ENCODE peak calls at places on chromosomes 16 and 17, in ten cellular contexts. X is aorta; T is astrocyte; R is naive thymus-derived CD4-positive, alpha-beta T cell; D is neural progenitor cell; W is heart left ventricle; S is testis; V is sigmoid colon; N is mammary epithelial cell; F is CD8-positive, alpha-beta memory T cell. P is an unnamed sample. For H3K27me3, the result is how much of the 10 kb centered on the place peaks cover.

GRCh38 chr16:81581107-81581506 is 136.5 kb downstream of the CMIP start:
- DNase-seq in X (no peak), T (peak), R (no peak), D (no peak), W (peak), S (no peak), V (no peak), N (peak), F (no peak), P (no peak)

GRCh38 chr17:45895304-45895968 is 1.1 kb downstream of the MAPT start:
- DNase-seq in X (no peak), T (no peak), R (peak), D (peak), W (no peak), S (no peak), V (no peak), N (peak), F (no peak), P (peak)

GRCh38 chr16:9800180-9800738 is 382.0 kb downstream of the GRIN2A start:
- DNase-seq in X (no peak), T (no peak), R (no peak), D (no peak), W (no peak), S (no peak), V (no peak), N (no peak), F (no peak), P (no peak)

GRCh38 chr17:46874906-46875305 is 23.5 kb downstream of the WNT9B start:
- DNase-seq in X (no peak), T (no peak), R (no peak), D (no peak), W (no peak), S (no peak), V (no peak), N (no peak), F (no peak), P (no peak)

GRCh38 chr16:51851111-51851510 is 695.8 kb downstream of the TOX3 start:
- DNase-seq in X (no peak), T (no peak), R (no peak), D (no peak), W (no peak), S (no peak), V (no peak), N (peak), F (no peak), P (no peak)

GRCh38 chr17:21296097-21297025 is 11.8 kb downstream of the MAP2K3 start:
- DNase-seq in X (no peak), T (no peak), R (no peak), D (no peak), W (peak), S (no peak), V (peak), N (no peak), F (no peak), P (no peak)

GRCh38 chr17:78865682-78866390 is 25.2 kb upstream of the USP36 start:
- DNase-seq in X (peak), T (peak), R (peak), D (peak), W (peak), S (peak), V (peak), N (peak), F (peak), P (peak)

GRCh38 chr17:80942360-80943345 is 49.0 kb upstream of the CHMP6 start:
- DNase-seq in X (peak), T (peak), R (no peak), D (no peak), W (peak), S (peak), V (peak), N (no peak), F (no peak), P (no peak)

GRCh38 chr17:81474958-81475357 is 37.6 kb downstream of the ACTG1 start:
- DNase-seq in X (no peak), T (no peak), R (no peak), D (no peak), W (no peak), S (no peak), V (no peak), N (no peak), F (no peak), P (no peak)

GRCh38 chr17:38742431-38743308 is 5.5 kb downstream of the PCGF2 start:
- DNase-seq in X (peak), T (peak), R (no peak), D (no peak), W (peak), S (peak), V (peak), N (peak), F (no peak), P (no peak)

GRCh38 chr17:3770471-3770870 is 30.5 kb downstream of the ITGAE start:
- DNase-seq in X (peak), T (no peak), R (no peak), D (peak), W (no peak), S (no peak), V (no peak), N (no peak), F (peak), P (no peak)

GRCh38 chr16:2008631-2009301 is 855 bp downstream of the ZNF598 start:
- DNase-seq in X (no peak), T (no peak), R (no peak), D (no peak), W (no peak), S (no peak), V (no peak), N (no peak), F (no peak), P (no peak)

GRCh38 chr17:34638526-34639260 is 59.3 kb downstream of the TMEM132E start:
- DNase-seq in X (no peak), T (no peak), R (no peak), D (no peak), W (no peak), S (no peak), V (no peak), N (no peak), F (peak), P (no peak)

GRCh38 chr17:50058296-50058945 is 2.5 kb downstream of the ITGA3 start:
- DNase-seq in X (no peak), T (no peak), R (no peak), D (no peak), W (peak), S (peak), V (no peak), N (no peak), F (no peak), P (no peak)
- H3K27me3 ChIP-seq in X (under half), T (under half), R (under half), D (under half), W (under half), S (under half), V (under half), N (under half), F (under half), P (under half)

GRCh38 chr17:41816637-41817320 is 4.0 kb downstream of the FKBP10 start:
- DNase-seq in X (no peak), T (no peak), R (no peak), D (no peak), W (no peak), S (no peak), V (no peak), N (no peak), F (no peak), P (no peak)
- H3K27me3 ChIP-seq in X (under half), T (under half), R (under half), D (under half), W (under half), S (under half), V (under half), N (under half), F (under half), P (under half)

DNA sequence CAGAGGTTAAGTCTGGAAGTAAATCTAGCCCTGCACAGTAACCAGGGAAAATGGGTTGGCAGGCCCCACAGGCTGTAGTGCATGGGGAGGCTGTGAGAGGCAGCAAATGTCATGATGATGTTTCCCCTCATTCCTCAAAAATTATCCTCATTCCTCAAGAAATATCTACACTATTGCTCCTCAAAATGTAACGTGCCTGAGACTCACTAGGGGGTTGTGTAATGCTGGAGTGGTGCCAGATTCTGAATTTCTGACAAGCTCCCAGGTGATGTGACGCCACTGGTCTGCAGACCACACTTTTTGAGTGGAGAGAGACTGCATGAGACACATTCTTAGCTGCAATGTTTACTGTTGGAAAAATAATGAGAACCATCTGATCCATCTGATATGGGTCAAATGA is 1.2 kb upstream of the MPP3 start:
- DNase-seq in X (no peak), T (peak), R (no peak), D (no peak), W (no peak), S (no peak), V (peak), N (peak), F (no peak), P (no peak)
- H3K27me3 ChIP-seq in X (under half), T (under half), R (under half), D (under half), W (under half), S (under half), V (under half), N (under half), F (under half), P (under half)

DNA sequence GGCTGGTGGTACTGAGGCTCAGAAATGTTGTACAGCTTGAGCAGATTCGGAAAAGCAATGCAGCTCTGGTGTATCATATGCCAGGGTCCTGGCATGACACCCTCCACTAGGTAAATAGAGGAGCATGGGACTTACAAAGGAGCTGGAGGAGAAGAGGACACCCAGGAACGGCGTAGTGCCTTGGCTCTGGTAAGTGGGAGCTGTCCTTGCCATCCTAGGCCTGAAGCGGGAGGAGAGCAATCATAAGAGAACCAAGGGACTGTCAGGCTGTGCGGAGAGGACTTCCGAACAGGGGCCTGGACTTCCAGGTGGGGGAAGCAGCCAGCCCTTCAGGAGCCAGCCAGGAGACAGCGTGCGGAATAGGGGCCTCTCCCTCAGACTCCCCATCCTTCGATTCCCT is 4.4 kb upstream of the HS3ST3B1 start:
- DNase-seq in X (no peak), T (no peak), R (no peak), D (no peak), W (no peak), S (no peak), V (no peak), N (no peak), F (no peak), P (no peak)
- H3K27me3 ChIP-seq in X (under half), T (under half), R (under half), D (half or more), W (half or more), S (under half), V (half or more), N (under half), F (under half), P (under half)

GRCh38 chr17:76444518-76445311 is 8.2 kb downstream of the UBE2O start:
- DNase-seq in X (no peak), T (peak), R (no peak), D (no peak), W (no peak), S (no peak), V (no peak), N (peak), F (no peak), P (no peak)
- H3K27me3 ChIP-seq in X (under half), T (under half), R (under half), D (under half), W (under half), S (under half), V (under half), N (under half), F (under half), P (under half)

DNA sequence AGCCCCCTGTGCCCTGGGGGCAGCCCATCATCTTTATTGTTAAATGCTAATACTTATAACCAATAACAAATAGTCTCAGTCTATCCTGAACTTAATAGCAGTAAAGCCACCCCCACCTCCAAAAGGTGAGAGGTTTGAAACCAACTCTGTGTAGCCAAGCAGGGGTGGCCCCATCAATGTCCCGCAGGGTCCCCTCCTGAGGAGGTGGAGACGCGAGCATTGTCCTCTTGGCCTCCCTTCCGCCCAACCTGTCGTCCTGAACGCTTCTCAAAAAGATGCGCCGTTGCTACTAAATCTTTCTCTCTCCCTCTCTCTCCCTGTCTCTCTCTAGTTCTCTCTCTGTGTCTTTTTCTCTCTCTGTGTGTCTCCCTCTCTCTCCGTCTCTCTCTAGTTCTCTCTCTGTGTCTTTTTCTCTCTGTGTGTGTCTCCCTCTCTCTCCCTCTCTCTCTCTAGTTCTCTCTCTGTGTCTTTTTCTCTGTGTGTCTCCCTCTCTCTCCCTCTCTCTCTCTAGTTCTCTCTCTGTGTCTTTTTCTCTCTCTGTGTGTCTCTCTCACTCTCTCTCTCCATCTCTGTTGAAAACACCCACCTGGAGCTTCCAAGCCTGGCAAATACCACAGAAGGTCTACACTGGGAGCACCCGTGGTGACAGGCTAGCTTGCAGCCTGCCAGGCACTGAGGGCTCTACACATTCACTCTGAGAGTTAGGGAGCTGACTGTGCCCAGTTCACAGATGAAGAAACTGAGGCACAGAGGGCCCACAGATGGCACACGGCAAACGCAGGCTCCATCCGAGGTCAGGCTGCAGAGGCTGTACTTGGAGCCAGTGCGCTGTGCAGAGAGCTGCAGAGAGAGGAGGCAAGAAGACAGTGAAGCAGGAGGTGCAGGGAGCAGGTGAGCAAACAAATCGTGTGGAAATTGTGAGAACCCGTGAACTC is 185.9 kb downstream of the C16orf95 start:
- DNase-seq in X (no peak), T (no peak), R (no peak), D (no peak), W (no peak), S (no peak), V (peak), N (no peak), F (no peak), P (no peak)
- H3K27me3 ChIP-seq in X (under half), T (under half), R (under half), D (under half), W (under half), S (under half), V (under half), N (under half), F (under half), P (under half)

DNA sequence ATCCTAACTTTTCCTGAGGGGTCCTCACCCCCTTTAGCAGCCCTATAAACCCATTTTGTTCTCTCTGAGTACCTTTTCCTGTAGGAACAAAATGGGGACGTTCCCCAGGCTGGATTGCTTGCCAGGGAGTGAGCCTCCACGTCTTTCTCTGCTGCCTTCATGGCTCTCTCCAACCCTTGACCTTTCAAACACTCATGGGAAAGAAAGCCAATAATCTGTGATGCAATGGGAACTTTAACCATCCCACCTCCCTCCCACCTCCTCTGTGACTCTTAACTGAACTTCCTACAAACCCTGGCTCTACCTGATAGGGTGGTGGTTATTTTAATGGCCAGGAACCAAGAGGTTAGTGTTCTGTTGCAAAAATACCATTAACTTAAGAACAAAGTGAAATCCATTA is 2.8 kb downstream of the PIPOX start:
- DNase-seq in X (no peak), T (no peak), R (no peak), D (no peak), W (no peak), S (no peak), V (no peak), N (no peak), F (no peak), P (no peak)
- H3K27me3 ChIP-seq in X (under half), T (under half), R (under half), D (under half), W (under half), S (under half), V (under half), N (under half), F (under half), P (under half)

GRCh38 chr16:86734559-86735480 is 156.5 kb downstream of the FOXL1 start:
- DNase-seq in X (no peak), T (no peak), R (no peak), D (no peak), W (no peak), S (no peak), V (peak), N (no peak), F (no peak), P (no peak)
- H3K27me3 ChIP-seq in X (under half), T (under half), R (under half), D (under half), W (under half), S (under half), V (half or more), N (under half), F (under half), P (under half)

P was measured in Caco-2.